ENCODE peak calls at places on chromosomes 12 and 14, in six cellular contexts. Y is HL-60, D is MCF 10A, G is GM04504, H is mucosa of gallbladder, B is NCI-H2029. O is an unnamed sample.

GRCh38 chr12:102301547-102301946 is 103.9 kb upstream of the PMCH start:
- DNase-seq in G (no peak), Y (no peak), B (no peak), D (no peak), H (no peak), O (no peak)

GRCh38 chr14:53549956-53550355 is 396.8 kb upstream of the DDHD1 start:
- DNase-seq in G (no peak), H (no peak), B (no peak), D (no peak), Y (no peak), O (no peak)

GRCh38 chr12:103698752-103699540 is 111.9 kb downstream of the STAB2 start:
- DNase-seq in H (no peak), D (no peak), G (no peak), B (no peak), Y (peak; percentile 23), O (peak; percentile 1)

GRCh38 chr14:100846309-100846859 is 20.5 kb downstream of the MEG3 start:
- DNase-seq in H (no peak), Y (no peak), G (no peak), B (no peak), D (no peak), O (no peak)

GRCh38 chr12:71014180-71014785 is 93.7 kb upstream of the PTPRR start:
- DNase-seq in G (no peak), B (no peak), Y (no peak), D (peak; percentile 77), H (no peak), O (no peak)

GRCh38 chr12:31574803-31575573 is 15.9 kb downstream of the DENND5B start:
- DNase-seq in H (no peak), Y (peak; percentile 20), G (no peak), D (peak; percentile 16), B (no peak), O (no peak)

GRCh38 chr12:2539938-2540337 is 254.8 kb upstream of the FKBP4 start:
- DNase-seq in B (no peak), D (no peak), Y (no peak), G (no peak), H (no peak), O (no peak)

GRCh38 chr12:76623929-76624328 is 64.4 kb upstream of the OSBPL8 start:
- DNase-seq in H (no peak), D (no peak), Y (no peak), G (peak; percentile 58), B (peak; percentile 82), O (no peak)

GRCh38 chr12:49253033-49253623 is 11.8 kb upstream of the TUBA1C start:
- DNase-seq in B (no peak), Y (no peak), D (no peak), G (no peak), H (no peak), O (no peak)